ENCODE peak calls at places on chromosomes 7 and 10, in six cellular contexts. T is HL-60, L is ovary, F is stomach, W is prostate gland, M is hepatocyte. P is an unnamed sample. For H3K27me3, the result is how much of the 10 kb centered on the place peaks cover.

GRCh38 chr10:87750001-87750651 is 67.9 kb downstream of the ATAD1 start:
- DNase-seq in L (no peak), M (no peak), F (no peak), T (no peak), W (no peak), P (no peak)

GRCh38 chr10:99520040-99520803 is 12.5 kb upstream of the NKX2-3 start:
- DNase-seq in F (no peak), T (no peak), M (peak), L (no peak), W (no peak), P (no peak)

GRCh38 chr7:464712-465461 is 54.8 kb downstream of the PDGFA start:
- DNase-seq in F (no peak), W (no peak), M (no peak), T (no peak), L (peak), P (peak)

GRCh38 chr7:125173571-125173970 is 243.9 kb upstream of the POT1 start:
- DNase-seq in F (no peak), T (no peak), M (no peak), L (no peak), W (no peak), P (no peak)

GRCh38 chr7:133095119-133095671 is 13.3 kb upstream of the CHCHD3 start:
- DNase-seq in T (no peak), W (no peak), M (no peak), F (no peak), L (no peak), P (no peak)

GRCh38 chr7:822692-823276 is 9.5 kb upstream of the SUN1 start:
- DNase-seq in M (no peak), L (no peak), W (no peak), T (no peak), F (no peak), P (peak)

GRCh38 chr7:27374958-27375841 is 132.6 kb downstream of the EVX1 start:
- DNase-seq in F (no peak), L (no peak), T (no peak), W (no peak), M (no peak), P (no peak)

GRCh38 chr7:127967276-127967675 is 64.0 kb downstream of the LRRC4 start:
- DNase-seq in F (no peak), L (no peak), W (no peak), M (no peak), T (no peak), P (no peak)

GRCh38 chr7:111364413-111364812 is 197.9 kb downstream of the IMMP2L start:
- DNase-seq in M (no peak), T (no peak), W (no peak), F (no peak), L (no peak), P (peak)

GRCh38 chr10:114623155-114623554 is 34.9 kb downstream of the ABLIM1 start:
- DNase-seq in M (no peak), F (no peak), T (no peak), W (no peak), L (no peak), P (no peak)

GRCh38 chr10:137606-138005 is 2.4 kb downstream of the ZMYND11 start:
- DNase-seq in F (no peak), L (no peak), M (no peak), W (no peak), T (no peak), P (no peak)

GRCh38 chr7:81692146-81692905 is 77.5 kb downstream of the HGF start:
- DNase-seq in L (no peak), W (no peak), F (no peak), T (no peak), M (no peak), P (no peak)

GRCh38 chr7:75850222-75850621 is 28.6 kb upstream of the RHBDD2 start:
- DNase-seq in W (no peak), M (no peak), F (no peak), L (no peak), T (peak), P (no peak)

GRCh38 chr10:130261306-130261705 is 125.1 kb downstream of the GLRX3 start:
- DNase-seq in F (no peak), W (no peak), L (no peak), M (no peak), T (no peak), P (no peak)

GRCh38 chr7:142478479-142479220 is 220.8 kb upstream of the PRSS58 start:
- DNase-seq in T (peak), L (no peak), M (peak), F (no peak), W (no peak), P (peak)

GRCh38 chr10:53441804-53442203 is 669.2 kb upstream of the MBL2 start:
- DNase-seq in L (no peak), T (no peak), W (no peak), F (no peak), M (no peak), P (no peak)

GRCh38 chr7:1086588-1087461 is 1.1 kb upstream of the GPER1 start:
- DNase-seq in M (peak), W (peak), F (peak), T (peak), L (peak), P (peak)

GRCh38 chr10:1739751-1740150 is 2.4 kb upstream of the ADARB2 start:
- DNase-seq in M (no peak), T (no peak), F (no peak), W (no peak), L (no peak), P (peak)

GRCh38 chr10:133013478-133013877 is 71.1 kb upstream of the CFAP46 start:
- DNase-seq in F (peak), M (no peak), T (no peak), W (no peak), L (no peak), P (peak)

GRCh38 chr10:47339759-47340612 is 8.2 kb upstream of the RBP3 start:
- DNase-seq in L (no peak), M (no peak), F (peak), T (peak), W (no peak), P (no peak)

GRCh38 chr10:97788552-97789442 is 17.0 kb upstream of the SFRP5 start:
- DNase-seq in T (no peak), W (no peak), F (peak), L (no peak), M (peak), P (no peak)

GRCh38 chr10:123402656-123403055 is 248.5 kb downstream of the BUB3 start:
- DNase-seq in T (no peak), F (no peak), L (no peak), W (no peak), M (no peak), P (no peak)

GRCh38 chr7:155738652-155739537 is 73.4 kb downstream of the SHH start:
- DNase-seq in M (peak), W (peak), T (peak), F (peak), L (peak), P (peak)

GRCh38 chr10:122877264-122877663 is 2.1 kb downstream of the FAM24B start:
- DNase-seq in W (no peak), M (no peak), T (no peak), L (no peak), F (no peak), P (no peak)

GRCh38 chr10:112711366-112711765 is 238.7 kb upstream of the TCF7L2 start:
- DNase-seq in F (no peak), T (no peak), M (no peak), L (no peak), W (no peak), P (no peak)

GRCh38 chr10:131667047-131667446 is 233.8 kb upstream of the PPP2R2D start:
- DNase-seq in M (no peak), L (no peak), F (no peak), T (no peak), W (no peak), P (no peak)

GRCh38 chr10:19710600-19710999 is 105.6 kb upstream of the PLXDC2 start:
- DNase-seq in F (no peak), M (no peak), T (no peak), L (no peak), W (no peak), P (no peak)

GRCh38 chr7:98745722-98746318 is 124.0 kb downstream of the TMEM130 start:
- DNase-seq in M (peak), L (no peak), W (peak), F (peak), T (peak), P (peak)

GRCh38 chr10:75709830-75710229 is 278.4 kb downstream of the LRMDA start:
- DNase-seq in M (no peak), L (no peak), W (no peak), T (no peak), F (no peak), P (no peak)

GRCh38 chr10:89536013-89536354 is 590 bp upstream of the SLC16A12 start:
- DNase-seq in T (no peak), W (no peak), M (no peak), F (no peak), L (no peak), P (no peak)
- H3K4me3 ChIP-seq in T (no peak), W (peak), M (peak), F (peak), L (peak), P (peak)

GRCh38 chr10:16599662-16600061 is 78.0 kb upstream of the C1QL3 start:
- DNase-seq in M (no peak), F (no peak), T (no peak), W (no peak), L (no peak), P (no peak)
- TF ChIP-seq CTCF in M (no peak), F (no peak), T (no peak), W (no peak), L (no peak), P (no peak)

GRCh38 chr7:4709187-4709586 is 27.1 kb downstream of the FOXK1 start:
- DNase-seq in W (no peak), L (no peak), M (no peak), T (no peak), F (no peak), P (no peak)
- H3K27me3 ChIP-seq in W (under half), L (under half), M (under half), T (under half), F (under half), P (under half)

GRCh38 chr7:116511552-116512523 is 12.3 kb downstream of the CAV2 start:
- DNase-seq in M (no peak), W (no peak), F (no peak), L (no peak), T (no peak), P (no peak)
- H3K4me3 ChIP-seq in M (no peak), W (no peak), F (peak), L (peak), T (peak), P (peak)

GRCh38 chr7:37265006-37265405 is 183.7 kb downstream of the ELMO1 start:
- DNase-seq in L (no peak), F (no peak), M (no peak), W (no peak), T (no peak), P (no peak)
- TF ChIP-seq CTCF in L (no peak), F (no peak), M (no peak), W (no peak), T (no peak), P (no peak)

GRCh38 chr10:127737563-127738511 is 852 bp downstream of the FOXI2 start:
- DNase-seq in F (no peak), L (no peak), M (peak), T (no peak), W (no peak), P (no peak)
- H3K27me3 ChIP-seq in F (half or more), L (under half), M (half or more), T (under half), W (under half), P (half or more)